ENCODE peak calls at places on chromosomes 13 and 19, in seven cellular contexts. I, G, U, P, J, Q and Y are unnamed samples.

GRCh38 chr19:16618248-16618647 is 9.8 kb downstream of the MED26 start:
- DNase-seq in I (no peak), G (no peak), U (no peak), P (no peak), J (no peak), Q (no peak), Y (no peak)

GRCh38 chr19:58450836-58451357 is 525 bp upstream of the ZNF324B start:
- DNase-seq in I (no peak), G (no peak), U (no peak), P (no peak), J (no peak), Q (no peak), Y (no peak)

GRCh38 chr13:79749985-79750551 is 269.1 kb downstream of the NDFIP2 start:
- DNase-seq in I (no peak), G (peak), U (peak), P (no peak), J (no peak), Q (peak), Y (peak)

GRCh38 chr19:54172413-54172763 is 572 bp downstream of the TMC4 start:
- DNase-seq in I (no peak), G (no peak), U (no peak), P (no peak), J (no peak), Q (no peak), Y (no peak)

GRCh38 chr13:110570886-110571285 is 9.4 kb upstream of the RAB20 start:
- DNase-seq in I (no peak), G (no peak), U (no peak), P (no peak), J (no peak), Q (no peak), Y (no peak)

GRCh38 chr13:97001641-97002040 is 7.4 kb upstream of the OXGR1 start:
- DNase-seq in I (no peak), G (no peak), U (no peak), P (no peak), J (no peak), Q (no peak), Y (no peak)

GRCh38 chr13:102322211-102322610 is 79.6 kb downstream of the FGF14 start:
- DNase-seq in I (no peak), G (no peak), U (no peak), P (no peak), J (no peak), Q (no peak), Y (no peak)

GRCh38 chr13:105735269-105735668 is 800.2 kb downstream of the EFNB2 start:
- DNase-seq in I (no peak), G (no peak), U (no peak), P (no peak), J (no peak), Q (no peak), Y (no peak)

GRCh38 chr13:76764429-76764828 is 121.8 kb downstream of the KCTD12 start:
- DNase-seq in I (no peak), G (peak), U (peak), P (no peak), J (no peak), Q (peak), Y (no peak)

GRCh38 chr13:20714563-20715339 is 11.3 kb downstream of the IL17D start:
- DNase-seq in I (no peak), G (no peak), U (peak), P (no peak), J (no peak), Q (peak), Y (no peak)

GRCh38 chr13:27654059-27654458 is 32.4 kb downstream of the POLR1D start:
- DNase-seq in I (no peak), G (no peak), U (no peak), P (no peak), J (no peak), Q (no peak), Y (no peak)

GRCh38 chr13:78660130-78660857 is 1.3 kb upstream of the OBI1 start:
- DNase-seq in I (peak), G (peak), U (no peak), P (no peak), J (no peak), Q (peak), Y (peak)

GRCh38 chr13:99288069-99288468 is 19.1 kb downstream of the GPR183 start:
- DNase-seq in I (no peak), G (peak), U (no peak), P (peak), J (no peak), Q (no peak), Y (no peak)

GRCh38 chr19:4533334-4533733 is 1.7 kb downstream of the PLIN5 start:
- DNase-seq in I (no peak), G (no peak), U (no peak), P (no peak), J (no peak), Q (no peak), Y (no peak)

GRCh38 chr19:33641956-33642498 is 20.3 kb downstream of the CHST8 start:
- DNase-seq in I (no peak), G (no peak), U (peak), P (no peak), J (no peak), Q (no peak), Y (no peak)

GRCh38 chr19:11480081-11480926 is 542 bp downstream of the ELAVL3 start:
- DNase-seq in I (peak), G (no peak), U (no peak), P (no peak), J (no peak), Q (no peak), Y (no peak)

GRCh38 chr19:55598719-55599467 is 424 bp downstream of the FIZ1 start:
- DNase-seq in I (peak), G (peak), U (peak), P (peak), J (peak), Q (peak), Y (peak)

GRCh38 chr19:39372941-39373340 is 18.0 kb downstream of the PAF1 start:
- DNase-seq in I (no peak), G (no peak), U (no peak), P (no peak), J (no peak), Q (no peak), Y (no peak)

GRCh38 chr13:19862511-19863313 is 737 bp downstream of the ZMYM5 start:
- DNase-seq in I (no peak), G (peak), U (peak), P (peak), J (peak), Q (no peak), Y (peak)

GRCh38 chr13:113802761-113803160 is 43.7 kb downstream of the TMEM255B start:
- DNase-seq in I (no peak), G (no peak), U (no peak), P (no peak), J (no peak), Q (no peak), Y (no peak)

GRCh38 chr13:111066544-111066943 is 48.6 kb upstream of the ARHGEF7 start:
- DNase-seq in I (peak), G (no peak), U (no peak), P (no peak), J (no peak), Q (no peak), Y (no peak)

GRCh38 chr13:106721599-106721998 is 153.7 kb upstream of the ARGLU1 start:
- DNase-seq in I (no peak), G (no peak), U (no peak), P (no peak), J (no peak), Q (no peak), Y (no peak)

GRCh38 chr19:58543826-58544590 is at the start of gene TRIM28:
- DNase-seq in I (peak), G (peak), U (peak), P (peak), J (peak), Q (peak), Y (peak)

GRCh38 chr19:17183858-17184271 is 31.3 kb upstream of the USE1 start:
- DNase-seq in I (no peak), G (no peak), U (no peak), P (no peak), J (no peak), Q (no peak), Y (no peak)

GRCh38 chr19:48552406-48553322 is 692 bp downstream of the SULT2B1 start:
- DNase-seq in I (no peak), G (no peak), U (no peak), P (no peak), J (no peak), Q (no peak), Y (no peak)

GRCh38 chr13:39313721-39314120 is 275.5 kb downstream of the NHLRC3 start:
- DNase-seq in I (no peak), G (no peak), U (no peak), P (no peak), J (no peak), Q (no peak), Y (no peak)

GRCh38 chr19:50975766-50976165 is 6.4 kb upstream of the KLK6 start:
- DNase-seq in I (no peak), G (no peak), U (no peak), P (no peak), J (no peak), Q (no peak), Y (no peak)

GRCh38 chr19:48190288-48191284 is 20.1 kb downstream of the ZSWIM9 start:
- DNase-seq in I (no peak), G (peak), U (no peak), P (peak), J (no peak), Q (no peak), Y (peak)